ENCODE peak calls at places on chromosomes 2 and 18, in ten cellular contexts. C, A, K, V, J, E, G, U, N and I are unnamed samples.

GRCh38 chr2:68124321-68124720 is 33.4 kb upstream of the PNO1 start:
- DNase-seq in C (peak; percentile 55), A (no peak), K (no peak), V (no peak), J (no peak), E (no peak), G (no peak), U (no peak), N (no peak), I (no peak)

GRCh38 chr2:36455788-36456187 is 100.2 kb downstream of the CRIM1 start:
- DNase-seq in C (peak; percentile 70), A (no peak), K (no peak), V (no peak), J (no peak), E (no peak), G (no peak), U (no peak), N (no peak), I (no peak)

GRCh38 chr18:1062592-1062991 is 157.9 kb downstream of the ADCYAP1 start:
- DNase-seq in C (no peak), A (no peak), K (no peak), V (no peak), J (no peak), E (no peak), G (no peak), U (no peak), N (no peak), I (peak; percentile 25)

GRCh38 chr2:36371070-36371962 is 15.7 kb downstream of the CRIM1 start:
- DNase-seq in C (no peak), A (no peak), K (no peak), V (no peak), J (no peak), E (no peak), G (no peak), U (no peak), N (no peak), I (no peak)

GRCh38 chr2:237154050-237154638 is 68.5 kb downstream of the COPS8 start:
- DNase-seq in C (peak; percentile 81), A (no peak), K (peak; percentile 86), V (peak; percentile 42), J (peak; percentile 47), E (no peak), G (no peak), U (peak; percentile 58), N (no peak), I (peak; percentile 33)

GRCh38 chr2:217105733-217106649 is 246.1 kb upstream of the TNP1 start:
- DNase-seq in C (peak; percentile 95), A (no peak), K (no peak), V (peak; percentile 88), J (no peak), E (peak; percentile 58), G (no peak), U (no peak), N (peak; percentile 98), I (no peak)

GRCh38 chr2:137467246-137467862 is 496.9 kb upstream of the HNMT start:
- DNase-seq in C (no peak), A (no peak), K (peak; percentile 70), V (peak; percentile 65), J (peak; percentile 41), E (no peak), G (no peak), U (no peak), N (peak; percentile 26), I (peak; percentile 45)

GRCh38 chr2:113966832-113967231 is 76.9 kb downstream of the ACTR3 start:
- DNase-seq in C (peak; percentile 50), A (no peak), K (no peak), V (peak; percentile 35), J (no peak), E (no peak), G (no peak), U (no peak), N (no peak), I (no peak)

GRCh38 chr18:75581336-75582121 is 154.0 kb upstream of the SMIM21 start:
- DNase-seq in C (no peak), A (no peak), K (no peak), V (no peak), J (no peak), E (no peak), G (no peak), U (no peak), N (no peak), I (no peak)

GRCh38 chr2:37917281-37918228 is 7.5 kb upstream of the RMDN2 start:
- DNase-seq in C (no peak), A (no peak), K (no peak), V (no peak), J (no peak), E (no peak), G (no peak), U (no peak), N (no peak), I (no peak)

GRCh38 chr18:50783553-50783952 is 36.3 kb downstream of the MRO start:
- DNase-seq in C (no peak), A (no peak), K (no peak), V (no peak), J (no peak), E (no peak), G (no peak), U (no peak), N (no peak), I (no peak)

GRCh38 chr2:46490521-46491141 is 11.3 kb downstream of the TMEM247 start:
- DNase-seq in C (peak; percentile 26), A (peak; percentile 74), K (peak; percentile 64), V (no peak), J (no peak), E (no peak), G (peak; percentile 63), U (peak; percentile 69), N (no peak), I (no peak)

GRCh38 chr2:84901593-84902120 is 3.8 kb upstream of the TMSB10 start:
- DNase-seq in C (peak; percentile 77), A (no peak), K (no peak), V (peak; percentile 75), J (no peak), E (no peak), G (no peak), U (no peak), N (no peak), I (no peak)

GRCh38 chr18:76821875-76822509 is 365 bp upstream of the ZNF236 start:
- DNase-seq in C (peak; percentile 35), A (peak; percentile 82), K (peak; percentile 90), V (no peak), J (peak; percentile 40), E (no peak), G (peak; percentile 83), U (peak; percentile 73), N (no peak), I (no peak)

GRCh38 chr2:31318360-31319336 is 84.7 kb downstream of the EHD3 start:
- DNase-seq in C (peak; percentile 86), A (peak; percentile 78), K (peak; percentile 84), V (peak; percentile 92), J (no peak), E (no peak), G (no peak), U (no peak), N (no peak), I (no peak)

DNA sequence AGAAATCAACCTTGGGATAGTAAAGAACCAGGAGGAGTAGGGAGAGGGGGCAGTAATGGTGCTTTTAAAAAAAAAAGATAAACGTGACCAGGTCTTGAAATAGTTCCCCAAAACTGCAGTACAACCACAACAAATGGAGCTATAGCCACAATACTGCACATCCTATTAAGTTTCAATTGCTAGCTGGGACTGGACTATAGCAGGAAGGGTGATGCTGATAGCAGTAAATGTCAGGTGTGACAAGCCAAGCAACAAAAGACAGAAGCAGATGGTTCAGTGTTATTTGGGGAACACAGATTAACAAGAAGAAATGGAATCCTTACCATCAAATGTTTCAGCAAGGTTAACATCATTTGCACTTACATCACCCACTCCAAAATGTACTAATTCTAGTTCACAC is 10.1 kb downstream of the RPS27A start:
- DNase-seq in C (no peak), A (no peak), K (no peak), V (no peak), J (no peak), E (no peak), G (no peak), U (no peak), N (no peak), I (no peak)
- H3K36me3 ChIP-seq in C (peaks cover 16% of the 10 kb centered on the region), A (peaks cover 99% of the 10 kb centered on the region), K (peaks cover 43% of the 10 kb centered on the region), V (peaks cover 13% of the 10 kb centered on the region), J (peaks cover 3% of the 10 kb centered on the region), E (peaks cover 3% of the 10 kb centered on the region), G (peaks cover 77% of the 10 kb centered on the region), U (no peaks in the 10 kb centered on the region), N (no peaks in the 10 kb centered on the region), I (no peaks in the 10 kb centered on the region)

GRCh38 chr2:233835230-233836186 is 18.8 kb downstream of the HJURP start:
- DNase-seq in C (no peak), A (no peak), K (no peak), V (no peak), J (no peak), E (no peak), G (peak; percentile 21), U (no peak), N (no peak), I (no peak)
- H3K36me3 ChIP-seq in C (peaks cover 2% of the 10 kb centered on the region), A (no peaks in the 10 kb centered on the region), K (peaks cover 48% of the 10 kb centered on the region), V (no peaks in the 10 kb centered on the region), J (peaks cover 49% of the 10 kb centered on the region), E (no peaks in the 10 kb centered on the region), G (no peaks in the 10 kb centered on the region), U (no peaks in the 10 kb centered on the region), N (peaks cover 2% of the 10 kb centered on the region), I (peaks cover 36% of the 10 kb centered on the region)

GRCh38 chr2:218448934-218449333 is 30.0 kb downstream of the VIL1 start:
- DNase-seq in C (peak; percentile 45), A (no peak), K (no peak), V (no peak), J (no peak), E (no peak), G (no peak), U (no peak), N (no peak), I (no peak)
- H3K36me3 ChIP-seq in C (peaks cover 2% of the 10 kb centered on the region), A (peaks cover 42% of the 10 kb centered on the region), K (peaks cover 19% of the 10 kb centered on the region), V (no peaks in the 10 kb centered on the region), J (peaks cover 9% of the 10 kb centered on the region), E (peaks cover 23% of the 10 kb centered on the region), G (peaks cover 36% of the 10 kb centered on the region), U (no peaks in the 10 kb centered on the region), N (no peaks in the 10 kb centered on the region), I (peaks cover 3% of the 10 kb centered on the region)

GRCh38 chr18:59343916-59344315 is 15.1 kb downstream of the LMAN1 start:
- DNase-seq in C (no peak), A (no peak), K (peak; percentile 14), V (no peak), J (no peak), E (no peak), G (no peak), U (no peak), N (no peak), I (no peak)

GRCh38 chr18:59345556-59345955 is 13.5 kb downstream of the LMAN1 start:
- DNase-seq in C (peak; percentile 16), A (no peak), K (peak; percentile 41), V (no peak), J (no peak), E (no peak), G (no peak), U (no peak), N (no peak), I (no peak)

GRCh38 chr18:59340817-59341216 is 18.2 kb downstream of the LMAN1 start:
- DNase-seq in C (no peak), A (no peak), K (no peak), V (no peak), J (no peak), E (no peak), G (no peak), U (no peak), N (no peak), I (no peak)

GRCh38 chr18:59344990-59345389 is 14.1 kb downstream of the LMAN1 start:
- DNase-seq in C (no peak), A (no peak), K (no peak), V (no peak), J (no peak), E (no peak), G (no peak), U (no peak), N (no peak), I (no peak)

GRCh38 chr18:59340312-59340711 is 18.8 kb downstream of the LMAN1 start:
- DNase-seq in C (no peak), A (no peak), K (no peak), V (no peak), J (no peak), E (no peak), G (no peak), U (no peak), N (no peak), I (no peak)
- H3K36me3 ChIP-seq in C (peaks cover 27% of the 10 kb centered on the region), A (peaks cover 98% of the 10 kb centered on the region), K (peaks cover 65% of the 10 kb centered on the region), V (peaks cover 48% of the 10 kb centered on the region), J (peaks cover 25% of the 10 kb centered on the region), E (peaks cover 32% of the 10 kb centered on the region), G (peaks cover 72% of the 10 kb centered on the region), U (no peaks in the 10 kb centered on the region), N (no peaks in the 10 kb centered on the region), I (peaks cover 5% of the 10 kb centered on the region)